ENCODE peak calls at places on chromosomes 13 and 19, in four cellular contexts. J is body of pancreas, Y is K562, L is endothelial cell of umbilical vein. N is an unnamed sample. For H3K36me3, the result is how much of the 10 kb centered on the place peaks cover.

GRCh38 chr19:1852729-1853128 is 4.4 kb upstream of the REXO1 start:
- DNase-seq in L (no peak), J (no peak), Y (no peak), N (no peak)

GRCh38 chr13:90415902-90416301 is 931.6 kb upstream of the MIR17HG start:
- DNase-seq in Y (no peak), L (no peak), J (no peak), N (no peak)

GRCh38 chr13:106376411-106377112 is 158.9 kb downstream of the EFNB2 start:
- DNase-seq in Y (no peak), L (peak), J (no peak), N (peak)

GRCh38 chr19:39867133-39867532 is 21.0 kb upstream of the FBL start:
- DNase-seq in Y (no peak), J (no peak), L (no peak), N (no peak)

GRCh38 chr13:46180393-46180792 is 1.6 kb downstream of the LCP1 start:
- DNase-seq in L (no peak), J (no peak), Y (no peak), N (no peak)

GRCh38 chr19:28864577-28865042 is 348.3 kb downstream of the UQCRFS1 start:
- DNase-seq in L (no peak), Y (no peak), J (peak), N (no peak)

GRCh38 chr19:9354651-9355050 is 8.2 kb upstream of the ZNF177 start:
- DNase-seq in J (no peak), L (no peak), Y (no peak), N (no peak)

GRCh38 chr13:47933688-47934011 is 67.4 kb downstream of the SUCLA2 start:
- DNase-seq in Y (no peak), J (no peak), L (no peak), N (peak)

GRCh38 chr13:112124100-112124499 is 57.2 kb downstream of the SOX1 start:
- DNase-seq in L (no peak), J (no peak), Y (no peak), N (no peak)

GRCh38 chr13:74135306-74136088 is 1.3 kb upstream of the KLF12 start:
- DNase-seq in Y (peak), J (peak), L (peak), N (peak)

GRCh38 chr19:1355258-1355973 is 28.3 kb upstream of the NDUFS7 start:
- DNase-seq in Y (peak), L (no peak), J (no peak), N (no peak)

GRCh38 chr19:49212302-49212701 is 54.7 kb downstream of the TRPM4 start:
- DNase-seq in L (no peak), J (peak), Y (peak), N (peak)

GRCh38 chr19:13399746-13400145 is 106.5 kb downstream of the CACNA1A start:
- DNase-seq in Y (peak), L (no peak), J (no peak), N (no peak)

GRCh38 chr19:52823676-52824075 is 2.2 kb upstream of the ZNF28 start:
- DNase-seq in L (no peak), Y (no peak), J (no peak), N (no peak)

GRCh38 chr19:5718032-5718578 is 1.8 kb downstream of the LONP1 start:
- DNase-seq in Y (no peak), J (no peak), L (no peak), N (peak)

GRCh38 chr19:34411216-34411615 is 7.0 kb downstream of the PDCD2L start:
- DNase-seq in J (no peak), L (no peak), Y (no peak), N (no peak)

GRCh38 chr13:106117035-106117434 is 418.4 kb downstream of the EFNB2 start:
- DNase-seq in Y (no peak), J (no peak), L (peak), N (peak)

GRCh38 chr19:11168568-11168967 is 13.0 kb upstream of the SPC24 start:
- DNase-seq in J (no peak), L (peak), Y (no peak), N (peak)

GRCh38 chr19:11821474-11821873 is 7.4 kb downstream of the ZNF440 start:
- DNase-seq in L (no peak), Y (peak), J (no peak), N (peak)

GRCh38 chr19:5987077-5987818 is 9.3 kb upstream of the RANBP3 start:
- DNase-seq in L (peak), Y (peak), J (peak), N (peak)

GRCh38 chr13:65841156-65841555 is 1389.0 kb downstream of the PCDH9 start:
- DNase-seq in L (no peak), Y (no peak), J (no peak), N (no peak)

GRCh38 chr13:26946675-26947342 is 186.2 kb upstream of the GPR12 start:
- DNase-seq in L (peak), J (no peak), Y (peak), N (peak)

GRCh38 chr13:22561581-22561980 is 619.2 kb upstream of the SGCG start:
- DNase-seq in Y (no peak), J (no peak), L (no peak), N (peak)

GRCh38 chr19:952680-953500 is 27.1 kb downstream of the ARID3A start:
- DNase-seq in Y (peak), J (peak), L (no peak), N (peak)

GRCh38 chr13:100544866-100545683 is 43.5 kb downstream of the GGACT start:
- DNase-seq in L (peak), Y (no peak), J (peak), N (peak)

GRCh38 chr13:41361501-41361900 is 50.4 kb downstream of the NAA16 start:
- DNase-seq in Y (no peak), J (no peak), L (no peak), N (no peak)

GRCh38 chr13:30797847-30798246 is 62.5 kb downstream of the ALOX5AP start:
- DNase-seq in Y (no peak), L (no peak), J (no peak), N (no peak)

GRCh38 chr19:38731654-38732301 is 12.5 kb downstream of the CAPN12 start:
- DNase-seq in J (peak), Y (no peak), L (no peak), N (no peak)

GRCh38 chr13:112616586-112617381 is 28.8 kb upstream of the TUBGCP3 start:
- DNase-seq in Y (peak), J (peak), L (peak), N (peak)

GRCh38 chr19:4061178-4061682 is 5.5 kb downstream of the ZBTB7A start:
- DNase-seq in L (no peak), J (peak), Y (no peak), N (peak)

GRCh38 chr19:3406571-3407111 is 40.3 kb downstream of the NFIC start:
- DNase-seq in J (no peak), Y (no peak), L (no peak), N (no peak)

GRCh38 chr13:95643814-95644598 is 500 bp downstream of the DZIP1 start:
- DNase-seq in J (peak), Y (no peak), L (peak), N (no peak)

GRCh38 chr19:42184401-42184861 is 33.0 kb downstream of the DEDD2 start:
- DNase-seq in L (peak), Y (peak), J (peak), N (peak)

GRCh38 chr19:13557756-13558398 is 51.6 kb upstream of the CACNA1A start:
- DNase-seq in J (peak), L (no peak), Y (no peak), N (peak)

GRCh38 chr19:46381346-46381745 is 32.0 kb downstream of the CCDC8 start:
- DNase-seq in J (no peak), Y (no peak), L (no peak), N (no peak)

DNA sequence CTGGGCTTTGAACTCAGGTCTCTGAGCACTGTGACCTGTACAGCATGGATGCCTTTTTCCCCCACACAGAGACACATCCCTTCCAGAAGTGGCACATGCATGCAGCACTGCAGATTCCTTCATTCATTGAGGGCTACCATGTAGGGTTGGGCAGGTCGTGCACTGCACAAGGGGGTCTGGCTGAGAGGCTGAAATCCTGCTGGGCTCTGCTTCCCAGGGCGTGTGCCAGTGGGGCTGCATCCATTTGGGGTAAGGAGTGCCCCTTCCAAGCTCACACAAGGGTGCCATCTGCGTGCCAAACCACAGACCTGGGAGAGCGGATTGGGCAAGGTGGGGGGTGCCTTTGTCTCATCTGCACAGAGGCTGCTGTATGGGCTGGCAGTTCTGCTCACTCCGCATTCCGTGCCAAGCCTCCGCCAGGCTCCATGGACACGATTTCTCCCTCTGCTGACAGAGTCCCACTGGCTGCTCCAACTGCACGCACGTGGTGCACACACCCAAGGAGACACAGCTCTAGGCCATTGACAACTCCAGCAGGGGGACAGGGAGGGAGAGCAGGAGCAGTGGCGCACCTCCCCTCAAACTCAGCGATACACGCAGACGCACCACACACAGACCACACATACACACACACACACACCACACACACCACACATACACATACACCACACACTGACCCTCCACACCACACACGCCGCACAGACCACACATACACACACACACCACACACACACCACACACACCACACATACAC is 4.5 kb upstream of the SHISA7 start:
- DNase-seq in L (no peak), J (no peak), Y (peak), N (peak)
- TF ChIP-seq CTCF in L (no peak), J (no peak), Y (no peak), N (peak)

GRCh38 chr19:54430306-54431254 is 15.3 kb downstream of the TTYH1 start:
- DNase-seq in Y (peak), L (peak), J (peak), N (no peak)
- H3K4me3 ChIP-seq in Y (no peak), L (peak), J (no peak), N (no peak)

GRCh38 chr19:15544970-15545369 is 36.6 kb downstream of the CYP4F22 start:
- DNase-seq in J (no peak), Y (no peak), L (no peak), N (no peak)
- H3K36me3 ChIP-seq in J (under half), Y (under half), L (under half), N (under half)

DNA sequence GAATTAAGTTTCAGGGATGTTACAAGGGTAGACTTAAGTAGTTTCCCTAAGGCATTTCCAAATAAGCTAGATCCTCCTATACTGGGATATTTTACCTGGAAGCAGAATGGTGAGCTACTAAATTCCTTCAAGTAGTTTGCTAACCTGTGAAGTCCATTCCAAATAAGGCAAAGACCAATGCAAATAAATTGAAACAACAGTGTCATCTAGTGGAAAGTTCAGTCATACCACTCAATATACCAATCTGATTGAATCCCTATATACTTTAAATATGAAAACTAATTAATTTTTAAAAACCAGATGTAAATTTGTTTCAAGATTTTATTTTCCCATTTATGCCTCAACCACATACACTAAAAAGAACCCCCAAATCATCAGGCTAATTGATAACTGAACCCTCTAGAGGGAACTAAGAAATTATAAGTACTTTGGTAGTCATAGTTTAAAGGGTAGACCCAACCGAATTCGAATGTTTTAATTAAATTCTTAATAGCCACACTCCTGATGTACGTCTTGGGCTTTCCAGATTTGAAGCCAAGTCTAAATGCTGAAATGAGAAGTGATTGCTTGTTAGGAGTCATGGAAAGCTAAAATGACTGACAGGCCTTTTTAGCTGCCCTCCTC is 223.7 kb downstream of the TBC1D4 start:
- DNase-seq in J (no peak), L (peak), Y (peak), N (peak)
- TF ChIP-seq CTCF in J (peak), L (peak), Y (peak), N (peak)

GRCh38 chr13:32408999-32409313 is 19.0 kb downstream of the N4BP2L1 start:
- DNase-seq in L (no peak), Y (no peak), J (no peak), N (no peak)

GRCh38 chr13:32408296-32408998 is 19.5 kb downstream of the N4BP2L1 start:
- DNase-seq in J (no peak), Y (peak), L (no peak), N (no peak)

GRCh38 chr13:32407854-32408253 is 20.1 kb downstream of the N4BP2L1 start:
- DNase-seq in L (no peak), J (no peak), Y (no peak), N (no peak)

GRCh38 chr13:32413284-32413683 is 14.6 kb downstream of the N4BP2L1 start:
- DNase-seq in L (no peak), Y (no peak), J (no peak), N (no peak)

GRCh38 chr13:32409561-32410440 is 18.1 kb downstream of the N4BP2L1 start:
- DNase-seq in L (peak), J (no peak), Y (no peak), N (peak)
- H3K4me3 ChIP-seq in L (peak), J (no peak), Y (no peak), N (no peak)

GRCh38 chr19:58265100-58265499 is 13.7 kb upstream of the ZNF8 start:
- DNase-seq in J (no peak), Y (no peak), L (no peak), N (no peak)
- H3K36me3 ChIP-seq in J (under half), Y (under half), L (under half), N (under half)

DNA sequence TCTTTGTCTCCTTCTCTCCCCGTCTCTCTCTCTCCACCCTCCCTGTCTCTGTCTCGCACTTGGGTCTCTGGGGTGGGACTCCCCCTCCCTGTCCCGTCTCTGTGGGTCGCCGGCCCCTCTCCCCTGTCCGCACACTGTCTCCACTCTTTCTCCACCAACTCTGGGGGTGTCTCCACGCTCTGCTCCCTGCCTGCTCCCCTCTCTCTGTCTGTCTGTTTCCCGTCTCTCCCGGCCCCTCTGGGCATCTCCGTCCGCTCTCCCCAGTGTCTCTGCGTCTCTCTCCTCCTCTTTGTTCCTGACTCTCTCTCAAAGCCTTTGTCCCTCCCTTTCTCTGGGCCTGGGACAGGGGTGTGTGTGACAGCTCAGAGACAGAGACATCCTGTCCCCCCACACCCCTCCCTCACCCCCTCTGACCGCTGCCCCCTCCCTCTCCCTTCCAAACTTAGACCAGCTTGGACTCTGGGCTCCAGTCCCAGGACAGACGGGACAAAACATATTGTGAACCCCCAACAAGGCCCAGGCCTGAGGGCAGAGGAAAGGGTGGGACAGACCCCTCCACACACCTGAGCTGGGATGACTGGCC is 661 bp upstream of the SBK3 start:
- DNase-seq in L (no peak), J (no peak), Y (no peak), N (no peak)
- TF ChIP-seq CTCF in L (no peak), J (no peak), Y (no peak), N (no peak)

GRCh38 chr13:78601886-78602560 is 1.3 kb downstream of the POU4F1 start:
- DNase-seq in L (no peak), J (no peak), Y (no peak), N (no peak)
- H3K4me3 ChIP-seq in L (peak), J (no peak), Y (no peak), N (no peak)

N was measured in bronchial epithelial cell.